ENCODE peak calls at places on chromosomes 5 and 9, in nine cellular contexts. One of them, this sample, is unnamed.

GRCh38 chr5:52743529-52743928 is 44.2 kb upstream of the ITGA1 start:
- DNase-seq in tibial artery: no peak
- DNase-seq in Ammon's horn: no peak
- DNase-seq in activated CD4-positive, alpha-beta T cell treated with anti-CD3 and anti-CD28 coated beads for 24 hours: no peak
- DNase-seq in iPS-NIHi11: no peak
- DNase-seq in NCI-H510A treated with DMSO at 0.1 percent for 48 hours: no peak
- DNase-seq in neural crest cell: no peak
- DNase-seq in stimulated activated CD8-positive, alpha-beta memory T cell treated with anti-CD3 and anti-CD28 coated beads, Interleukin-15, amount 100 ng/mL, for 4 hours: no peak
- DNase-seq in IMR-90: no peak
- DNase-seq in this sample: no peak

GRCh38 chr5:153168226-153168625 is 322.2 kb upstream of the GRIA1 start:
- DNase-seq in tibial artery: no peak
- DNase-seq in Ammon's horn: no peak
- DNase-seq in activated CD4-positive, alpha-beta T cell treated with anti-CD3 and anti-CD28 coated beads for 24 hours: no peak
- DNase-seq in iPS-NIHi11: no peak
- DNase-seq in NCI-H510A treated with DMSO at 0.1 percent for 48 hours: no peak
- DNase-seq in neural crest cell: no peak
- DNase-seq in stimulated activated CD8-positive, alpha-beta memory T cell treated with anti-CD3 and anti-CD28 coated beads, Interleukin-15, amount 100 ng/mL, for 4 hours: no peak
- DNase-seq in IMR-90: no peak
- DNase-seq in this sample: no peak

GRCh38 chr5:132265336-132266030 is 8.0 kb downstream of the PDLIM4 start:
- DNase-seq in tibial artery: peak
- DNase-seq in Ammon's horn: no peak
- DNase-seq in activated CD4-positive, alpha-beta T cell treated with anti-CD3 and anti-CD28 coated beads for 24 hours: no peak
- DNase-seq in iPS-NIHi11: no peak
- DNase-seq in NCI-H510A treated with DMSO at 0.1 percent for 48 hours: no peak
- DNase-seq in neural crest cell: no peak
- DNase-seq in stimulated activated CD8-positive, alpha-beta memory T cell treated with anti-CD3 and anti-CD28 coated beads, Interleukin-15, amount 100 ng/mL, for 4 hours: no peak
- DNase-seq in IMR-90: peak
- DNase-seq in this sample: peak

GRCh38 chr5:172150514-172151425 is 37.3 kb downstream of the STK10 start:
- DNase-seq in tibial artery: peak
- DNase-seq in Ammon's horn: peak
- DNase-seq in activated CD4-positive, alpha-beta T cell treated with anti-CD3 and anti-CD28 coated beads for 24 hours: no peak
- DNase-seq in iPS-NIHi11: no peak
- DNase-seq in NCI-H510A treated with DMSO at 0.1 percent for 48 hours: no peak
- DNase-seq in neural crest cell: no peak
- DNase-seq in stimulated activated CD8-positive, alpha-beta memory T cell treated with anti-CD3 and anti-CD28 coated beads, Interleukin-15, amount 100 ng/mL, for 4 hours: no peak
- DNase-seq in IMR-90: peak
- DNase-seq in this sample: no peak

GRCh38 chr9:93890436-93890935 is 64.7 kb downstream of the BARX1 start:
- DNase-seq in tibial artery: no peak
- DNase-seq in Ammon's horn: no peak
- DNase-seq in activated CD4-positive, alpha-beta T cell treated with anti-CD3 and anti-CD28 coated beads for 24 hours: no peak
- DNase-seq in iPS-NIHi11: no peak
- DNase-seq in NCI-H510A treated with DMSO at 0.1 percent for 48 hours: peak
- DNase-seq in neural crest cell: no peak
- DNase-seq in stimulated activated CD8-positive, alpha-beta memory T cell treated with anti-CD3 and anti-CD28 coated beads, Interleukin-15, amount 100 ng/mL, for 4 hours: no peak
- DNase-seq in IMR-90: no peak
- DNase-seq in this sample: no peak

GRCh38 chr9:111429175-111429574 is 55.0 kb downstream of the ECPAS start:
- DNase-seq in tibial artery: no peak
- DNase-seq in Ammon's horn: no peak
- DNase-seq in activated CD4-positive, alpha-beta T cell treated with anti-CD3 and anti-CD28 coated beads for 24 hours: no peak
- DNase-seq in iPS-NIHi11: no peak
- DNase-seq in NCI-H510A treated with DMSO at 0.1 percent for 48 hours: no peak
- DNase-seq in neural crest cell: no peak
- DNase-seq in stimulated activated CD8-positive, alpha-beta memory T cell treated with anti-CD3 and anti-CD28 coated beads, Interleukin-15, amount 100 ng/mL, for 4 hours: no peak
- DNase-seq in IMR-90: peak
- DNase-seq in this sample: no peak

GRCh38 chr5:11251242-11251641 is 490.2 kb upstream of the DAP start:
- DNase-seq in tibial artery: no peak
- DNase-seq in Ammon's horn: no peak
- DNase-seq in activated CD4-positive, alpha-beta T cell treated with anti-CD3 and anti-CD28 coated beads for 24 hours: no peak
- DNase-seq in iPS-NIHi11: peak
- DNase-seq in NCI-H510A treated with DMSO at 0.1 percent for 48 hours: no peak
- DNase-seq in neural crest cell: no peak
- DNase-seq in stimulated activated CD8-positive, alpha-beta memory T cell treated with anti-CD3 and anti-CD28 coated beads, Interleukin-15, amount 100 ng/mL, for 4 hours: no peak
- DNase-seq in IMR-90: peak
- DNase-seq in this sample: peak

GRCh38 chr5:131436081-131436480 is 172.2 kb downstream of the CDC42SE2 start:
- DNase-seq in tibial artery: peak
- DNase-seq in Ammon's horn: peak
- DNase-seq in activated CD4-positive, alpha-beta T cell treated with anti-CD3 and anti-CD28 coated beads for 24 hours: no peak
- DNase-seq in iPS-NIHi11: no peak
- DNase-seq in NCI-H510A treated with DMSO at 0.1 percent for 48 hours: no peak
- DNase-seq in neural crest cell: no peak
- DNase-seq in stimulated activated CD8-positive, alpha-beta memory T cell treated with anti-CD3 and anti-CD28 coated beads, Interleukin-15, amount 100 ng/mL, for 4 hours: no peak
- DNase-seq in IMR-90: no peak
- DNase-seq in this sample: no peak

GRCh38 chr9:78865757-78866156 is 568.8 kb downstream of the PSAT1 start:
- DNase-seq in tibial artery: no peak
- DNase-seq in Ammon's horn: no peak
- DNase-seq in activated CD4-positive, alpha-beta T cell treated with anti-CD3 and anti-CD28 coated beads for 24 hours: no peak
- DNase-seq in iPS-NIHi11: no peak
- DNase-seq in NCI-H510A treated with DMSO at 0.1 percent for 48 hours: no peak
- DNase-seq in neural crest cell: no peak
- DNase-seq in stimulated activated CD8-positive, alpha-beta memory T cell treated with anti-CD3 and anti-CD28 coated beads, Interleukin-15, amount 100 ng/mL, for 4 hours: no peak
- DNase-seq in IMR-90: no peak
- DNase-seq in this sample: peak

GRCh38 chr5:51416149-51416548 is 32.9 kb downstream of the ISL1 start:
- DNase-seq in tibial artery: no peak
- DNase-seq in Ammon's horn: no peak
- DNase-seq in activated CD4-positive, alpha-beta T cell treated with anti-CD3 and anti-CD28 coated beads for 24 hours: no peak
- DNase-seq in iPS-NIHi11: no peak
- DNase-seq in NCI-H510A treated with DMSO at 0.1 percent for 48 hours: peak
- DNase-seq in neural crest cell: no peak
- DNase-seq in stimulated activated CD8-positive, alpha-beta memory T cell treated with anti-CD3 and anti-CD28 coated beads, Interleukin-15, amount 100 ng/mL, for 4 hours: no peak
- DNase-seq in IMR-90: no peak
- DNase-seq in this sample: no peak

GRCh38 chr9:36258989-36259315 is 704 bp upstream of the GNE start:
- DNase-seq in tibial artery: no peak
- DNase-seq in Ammon's horn: no peak
- DNase-seq in activated CD4-positive, alpha-beta T cell treated with anti-CD3 and anti-CD28 coated beads for 24 hours: no peak
- DNase-seq in iPS-NIHi11: no peak
- DNase-seq in NCI-H510A treated with DMSO at 0.1 percent for 48 hours: no peak
- DNase-seq in neural crest cell: no peak
- DNase-seq in stimulated activated CD8-positive, alpha-beta memory T cell treated with anti-CD3 and anti-CD28 coated beads, Interleukin-15, amount 100 ng/mL, for 4 hours: no peak
- DNase-seq in IMR-90: no peak
- DNase-seq in this sample: peak

GRCh38 chr9:34518896-34519295 is 3.9 kb downstream of the ENHO start:
- DNase-seq in tibial artery: no peak
- DNase-seq in Ammon's horn: no peak
- DNase-seq in activated CD4-positive, alpha-beta T cell treated with anti-CD3 and anti-CD28 coated beads for 24 hours: no peak
- DNase-seq in iPS-NIHi11: no peak
- DNase-seq in NCI-H510A treated with DMSO at 0.1 percent for 48 hours: no peak
- DNase-seq in neural crest cell: no peak
- DNase-seq in stimulated activated CD8-positive, alpha-beta memory T cell treated with anti-CD3 and anti-CD28 coated beads, Interleukin-15, amount 100 ng/mL, for 4 hours: no peak
- DNase-seq in IMR-90: no peak
- DNase-seq in this sample: no peak

GRCh38 chr5:30413540-30413939 is 779.9 kb upstream of the CDH6 start:
- DNase-seq in tibial artery: no peak
- DNase-seq in Ammon's horn: no peak
- DNase-seq in activated CD4-positive, alpha-beta T cell treated with anti-CD3 and anti-CD28 coated beads for 24 hours: no peak
- DNase-seq in iPS-NIHi11: no peak
- DNase-seq in NCI-H510A treated with DMSO at 0.1 percent for 48 hours: no peak
- DNase-seq in neural crest cell: no peak
- DNase-seq in stimulated activated CD8-positive, alpha-beta memory T cell treated with anti-CD3 and anti-CD28 coated beads, Interleukin-15, amount 100 ng/mL, for 4 hours: no peak
- DNase-seq in IMR-90: no peak
- DNase-seq in this sample: no peak

GRCh38 chr5:55226027-55226933 is 835 bp downstream of the MCIDAS start:
- DNase-seq in tibial artery: no peak
- DNase-seq in Ammon's horn: no peak
- DNase-seq in activated CD4-positive, alpha-beta T cell treated with anti-CD3 and anti-CD28 coated beads for 24 hours: peak
- DNase-seq in iPS-NIHi11: peak
- DNase-seq in NCI-H510A treated with DMSO at 0.1 percent for 48 hours: peak
- DNase-seq in neural crest cell: peak
- DNase-seq in stimulated activated CD8-positive, alpha-beta memory T cell treated with anti-CD3 and anti-CD28 coated beads, Interleukin-15, amount 100 ng/mL, for 4 hours: no peak
- DNase-seq in IMR-90: peak
- DNase-seq in this sample: peak

GRCh38 chr5:58974083-58974482 is 391.2 kb downstream of the RAB3C start:
- DNase-seq in tibial artery: no peak
- DNase-seq in Ammon's horn: no peak
- DNase-seq in activated CD4-positive, alpha-beta T cell treated with anti-CD3 and anti-CD28 coated beads for 24 hours: no peak
- DNase-seq in iPS-NIHi11: no peak
- DNase-seq in NCI-H510A treated with DMSO at 0.1 percent for 48 hours: no peak
- DNase-seq in neural crest cell: no peak
- DNase-seq in stimulated activated CD8-positive, alpha-beta memory T cell treated with anti-CD3 and anti-CD28 coated beads, Interleukin-15, amount 100 ng/mL, for 4 hours: no peak
- DNase-seq in IMR-90: no peak
- DNase-seq in this sample: no peak